ENCODE peak calls at places on chromosome 2, in nine cellular contexts. D is AG08396; A is posterior cingulate gyrus; C is LoVo; U is Calu3; B is caudate nucleus; M is stimulated activated CD8-positive, alpha-beta memory T cell treated with anti-CD3 and anti-CD28 coated beads, Interleukin-4, amount 100 ng/mL, for 1 hour; S is mucosa of descending colon; K is AG09309. G is an unnamed sample.

GRCh38 chr2:104939570-104940235 is 85.8 kb downstream of the POU3F3 start:
- DNase-seq in D (no peak), A (no peak), C (no peak), U (no peak), B (no peak), M (no peak), S (peak; percentile 34), K (no peak), G (no peak)

GRCh38 chr2:39243469-39244123 is at the start of gene CDKL4:
- DNase-seq in D (peak; percentile 12), A (peak; percentile 13), C (no peak), U (no peak), B (no peak), M (no peak), S (no peak), K (no peak), G (peak; percentile 60)

GRCh38 chr2:138948070-138948539 is 167.9 kb upstream of the NXPH2 start:
- DNase-seq in D (peak; percentile 7), A (no peak), C (peak; percentile 70), U (peak; percentile 34), B (no peak), M (no peak), S (peak; percentile 9), K (peak; percentile 50), G (no peak)

GRCh38 chr2:20077411-20077940 is 26.0 kb upstream of the LAPTM4A start:
- DNase-seq in D (no peak), A (no peak), C (no peak), U (no peak), B (no peak), M (no peak), S (no peak), K (no peak), G (no peak)

GRCh38 chr2:151560289-151560688 is 150.6 kb downstream of the RIF1 start:
- DNase-seq in D (no peak), A (no peak), C (no peak), U (no peak), B (no peak), M (no peak), S (no peak), K (no peak), G (no peak)

GRCh38 chr2:231709636-231709980 is 1.3 kb downstream of the PTMA start:
- DNase-seq in D (no peak), A (peak; percentile 29), C (no peak), U (peak; percentile 33), B (no peak), M (no peak), S (peak; percentile 59), K (no peak), G (peak; percentile 80)

GRCh38 chr2:218996937-218997336 is 3.7 kb upstream of the CRYBA2 start:
- DNase-seq in D (no peak), A (no peak), C (no peak), U (no peak), B (no peak), M (no peak), S (no peak), K (no peak), G (no peak)

GRCh38 chr2:68225119-68225632 is 27.2 kb downstream of the PPP3R1 start:
- DNase-seq in D (no peak), A (peak; percentile 9), C (peak; percentile 3), U (peak; percentile 50), B (no peak), M (no peak), S (peak; percentile 33), K (no peak), G (no peak)

GRCh38 chr2:119230630-119231185 is 7.1 kb downstream of the STEAP3 start:
- DNase-seq in D (no peak), A (no peak), C (no peak), U (no peak), B (no peak), M (no peak), S (no peak), K (no peak), G (no peak)

GRCh38 chr2:170651603-170652002 is 63.5 kb upstream of the SP5 start:
- DNase-seq in D (no peak), A (no peak), C (no peak), U (no peak), B (no peak), M (no peak), S (no peak), K (no peak), G (no peak)

GRCh38 chr2:215529271-215529670 is 93.4 kb upstream of the FN1 start:
- DNase-seq in D (no peak), A (no peak), C (no peak), U (no peak), B (no peak), M (no peak), S (peak; percentile 45), K (no peak), G (no peak)

GRCh38 chr2:229408982-229409381 is 137.9 kb upstream of the PID1 start:
- DNase-seq in D (no peak), A (no peak), C (peak; percentile 7), U (no peak), B (no peak), M (no peak), S (no peak), K (no peak), G (no peak)

GRCh38 chr2:188725981-188726380 is 248.2 kb upstream of the COL3A1 start:
- DNase-seq in D (no peak), A (no peak), C (no peak), U (no peak), B (no peak), M (no peak), S (no peak), K (peak; percentile 21), G (no peak)

GRCh38 chr2:201955231-201955630 is 78.4 kb upstream of the FZD7 start:
- DNase-seq in D (no peak), A (no peak), C (no peak), U (no peak), B (no peak), M (no peak), S (no peak), K (no peak), G (no peak)

G was measured in lower lobe of right lung.